ENCODE peak calls at places on chromosome 19, in four cellular contexts. A is WTC11, D is SK-N-SH, Z is K562. B is an unnamed sample.

GRCh38 chr19:2636897-2637683 is 65.4 kb downstream of the GNG7 start:
- DNase-seq in A (peak), D (peak), Z (peak), B (peak)

GRCh38 chr19:49851456-49852259 is 699 bp downstream of the PTOV1 start:
- DNase-seq in A (peak), D (peak), Z (peak), B (no peak)

GRCh38 chr19:15563931-15564330 is 51.1 kb upstream of the CYP4F8 start:
- DNase-seq in A (no peak), D (no peak), Z (no peak), B (no peak)

GRCh38 chr19:6232567-6232966 is 47.2 kb downstream of the MLLT1 start:
- DNase-seq in A (no peak), D (no peak), Z (no peak), B (no peak)

GRCh38 chr19:5137571-5138124 is 168.7 kb downstream of the KDM4B start:
- DNase-seq in A (peak), D (peak), Z (peak), B (no peak)

GRCh38 chr19:51323481-51323891 is 12.0 kb downstream of the IGLON5 start:
- DNase-seq in A (no peak), D (no peak), Z (no peak), B (no peak)

GRCh38 chr19:13215572-13216380 is 65.6 kb downstream of the IER2 start:
- DNase-seq in A (no peak), D (no peak), Z (no peak), B (peak)

GRCh38 chr19:49871349-49871985 is 4.1 kb upstream of the PNKP start:
- DNase-seq in A (no peak), D (no peak), Z (no peak), B (no peak)

GRCh38 chr19:3001235-3001800 is 24.0 kb downstream of the TLE6 start:
- DNase-seq in A (no peak), D (no peak), Z (no peak), B (no peak)

GRCh38 chr19:42352216-42352892 is 26.9 kb downstream of the MEGF8 start:
- DNase-seq in A (no peak), D (peak), Z (peak), B (no peak)

GRCh38 chr19:58361900-58362271 is 665 bp downstream of the ZNF497 start:
- DNase-seq in A (no peak), D (peak), Z (peak), B (peak)

GRCh38 chr19:37969695-37970094 is 62.7 kb downstream of the SIPA1L3 start:
- DNase-seq in A (no peak), D (no peak), Z (no peak), B (no peak)

GRCh38 chr19:37970699-37971098 is 63.7 kb downstream of the SIPA1L3 start:
- DNase-seq in A (no peak), D (no peak), Z (no peak), B (no peak)

GRCh38 chr19:37963190-37963947 is 56.4 kb downstream of the SIPA1L3 start:
- DNase-seq in A (no peak), D (no peak), Z (no peak), B (peak)

GRCh38 chr19:37964109-37964508 is 57.1 kb downstream of the SIPA1L3 start:
- DNase-seq in A (no peak), D (no peak), Z (no peak), B (no peak)

GRCh38 chr19:37966211-37967072 is 59.4 kb downstream of the SIPA1L3 start:
- DNase-seq in A (no peak), D (no peak), Z (no peak), B (no peak)
- TF ChIP-seq FOXJ3 in A (no peak), D (no peak), Z (no peak), B (no peak)

GRCh38 chr19:4115050-4115817 is 8.7 kb downstream of the MAP2K2 start:
- DNase-seq in A (no peak), D (peak), Z (no peak), B (no peak)
- TF ChIP-seq FOXJ3 in A (no peak), D (no peak), Z (no peak), B (no peak)

GRCh38 chr19:10835089-10835753 is 791 bp downstream of the TMED1 start:
- DNase-seq in A (no peak), D (no peak), Z (peak), B (no peak)
- TF ChIP-seq FOXJ3 in A (no peak), D (no peak), Z (no peak), B (no peak)

GRCh38 chr19:860481-861098 is 1.1 kb downstream of the CFD start:
- DNase-seq in A (peak), D (peak), Z (peak), B (peak)
- TF ChIP-seq FOXJ3 in A (no peak), D (no peak), Z (no peak), B (no peak)

GRCh38 chr19:39303373-39304184 is 7.4 kb downstream of the IFNL1 start:
- DNase-seq in A (peak), D (no peak), Z (no peak), B (peak)
- TF ChIP-seq FOXJ3 in A (no peak), D (no peak), Z (no peak), B (no peak)

DNA sequence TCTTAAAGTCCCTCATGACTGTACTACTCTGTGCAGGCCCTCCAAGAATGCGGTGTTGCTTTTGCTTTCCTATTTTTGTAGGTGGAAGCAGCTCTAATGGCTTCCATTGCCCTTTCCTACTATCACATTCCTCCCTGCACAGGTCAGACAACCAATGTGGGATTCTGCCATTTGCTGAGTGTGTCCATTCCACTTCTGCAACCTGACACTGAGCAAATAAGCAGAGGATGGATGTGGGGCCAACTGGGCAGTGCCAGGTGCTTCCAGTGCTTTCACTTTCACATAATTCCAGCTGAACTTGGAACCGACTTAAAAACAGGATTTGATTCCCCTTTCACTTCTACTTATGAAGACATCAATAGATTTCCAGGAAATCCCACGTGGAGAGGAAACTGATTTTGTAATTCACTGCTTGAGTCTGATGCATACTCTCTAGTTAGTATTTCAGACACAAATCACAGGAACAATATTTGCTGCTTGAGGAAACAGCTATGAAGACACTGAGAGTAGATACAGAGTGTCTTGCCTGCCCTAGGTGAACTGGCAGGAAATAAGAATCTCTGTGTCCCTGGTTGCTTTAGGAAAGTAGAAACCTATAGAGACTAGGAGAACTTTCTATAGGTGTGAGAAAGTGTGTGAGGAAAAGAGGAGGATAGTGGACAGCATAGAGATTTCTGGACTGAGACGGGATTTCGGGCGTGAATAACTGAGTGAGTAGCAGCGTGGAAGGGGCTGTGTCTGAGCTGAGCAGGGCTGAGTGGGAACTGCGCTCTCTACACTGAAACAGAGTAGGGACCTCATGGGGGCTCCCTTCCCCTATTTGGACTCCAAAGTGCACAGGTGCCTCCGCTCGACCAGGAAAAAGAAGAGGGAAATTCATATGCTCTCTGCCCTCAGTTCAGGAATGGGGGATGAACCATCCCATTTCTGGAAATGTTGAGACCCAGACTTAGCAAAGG is 22.5 kb downstream of the LGALS16 start:
- DNase-seq in A (no peak), D (no peak), Z (no peak), B (peak)
- TF ChIP-seq FOXJ3 in A (no peak), D (no peak), Z (no peak), B (no peak)

GRCh38 chr19:18424122-18424889 is 5.1 kb downstream of the SSBP4 start:
- DNase-seq in A (no peak), D (no peak), Z (no peak), B (no peak)

GRCh38 chr19:18426416-18426767 is 7.2 kb downstream of the SSBP4 start:
- DNase-seq in A (no peak), D (no peak), Z (no peak), B (no peak)

GRCh38 chr19:18424890-18425514 is 5.8 kb downstream of the SSBP4 start:
- DNase-seq in A (no peak), D (no peak), Z (no peak), B (no peak)

GRCh38 chr19:18427080-18427751 is 8.0 kb downstream of the SSBP4 start:
- DNase-seq in A (no peak), D (no peak), Z (no peak), B (no peak)

GRCh38 chr19:18425515-18426415 is 6.6 kb downstream of the SSBP4 start:
- DNase-seq in A (no peak), D (no peak), Z (peak), B (no peak)
- TF ChIP-seq FOXJ3 in A (no peak), D (no peak), Z (no peak), B (no peak)

GRCh38 chr19:47144630-47145029 is 14.0 kb downstream of the SAE1 start:
- DNase-seq in A (no peak), D (no peak), Z (no peak), B (no peak)

GRCh38 chr19:47145639-47146486 is 15.2 kb downstream of the SAE1 start:
- DNase-seq in A (no peak), D (no peak), Z (no peak), B (no peak)

GRCh38 chr19:47141695-47142094 is 11.1 kb downstream of the SAE1 start:
- DNase-seq in A (no peak), D (no peak), Z (no peak), B (no peak)

GRCh38 chr19:47143322-47144073 is 12.9 kb downstream of the SAE1 start:
- DNase-seq in A (no peak), D (no peak), Z (no peak), B (no peak)

DNA sequence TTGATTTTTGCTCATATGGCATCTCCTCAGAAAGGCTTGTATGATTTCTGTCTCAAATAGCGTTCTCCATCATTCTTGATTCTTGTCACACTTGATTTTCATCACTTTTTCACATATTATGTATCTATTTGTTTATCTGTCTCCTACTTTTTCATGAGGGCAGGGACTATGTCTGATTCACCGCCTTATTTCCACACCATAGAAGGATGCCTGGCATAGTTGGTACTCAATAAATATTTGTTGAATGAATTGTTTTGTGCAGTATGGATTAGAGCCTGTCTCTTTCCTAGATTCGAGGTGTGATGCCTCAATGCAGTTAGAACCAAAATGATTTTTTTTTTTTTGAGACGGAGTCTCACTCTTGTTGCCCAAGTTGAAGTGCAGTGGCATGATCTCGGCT is 12.1 kb downstream of the SAE1 start:
- DNase-seq in A (no peak), D (no peak), Z (no peak), B (no peak)
- TF ChIP-seq FOXJ3 in A (no peak), D (no peak), Z (no peak), B (no peak)

B was measured in HepG2.